ENCODE peak calls at places on chromosome X, in seven cellular contexts. I is effector CD4-positive, alpha-beta T cell; P is fibroblast of lung; C is activated naive CD4-positive, alpha-beta T cell treated with anti-CD3 and anti-CD28 coated beads, Interleukin-2, amount 10 ng/mL, durations not matched to agents 7 days and 5 days; M is mesendoderm; Q is coronary artery; T is kidney epithelial cell. K is an unnamed sample.
A peak's percentile ranks its signal among the peaks of the same experiment; 100 is the strongest.

GRCh38 chrX:49912086-49912485 is 10.3 kb upstream of the CLCN5 start:
- DNase-seq in I (no peak), P (no peak), C (no peak), M (peak; percentile 19), Q (no peak), T (no peak), K (no peak)

GRCh38 chrX:133254666-133255065 is 36.5 kb upstream of the TFDP3 start:
- DNase-seq in I (no peak), P (no peak), C (no peak), M (no peak), Q (no peak), T (peak; percentile 9), K (no peak)

GRCh38 chrX:12332786-12333347 is 194.6 kb downstream of the FRMPD4 start:
- DNase-seq in I (no peak), P (no peak), C (no peak), M (no peak), Q (no peak), T (no peak), K (no peak)

GRCh38 chrX:80511969-80512760 is 91.9 kb downstream of the TENT5D start:
- DNase-seq in I (no peak), P (no peak), C (no peak), M (peak; percentile 91), Q (no peak), T (no peak), K (no peak)

GRCh38 chrX:48649109-48649508 is 34.5 kb upstream of the WAS start:
- DNase-seq in I (no peak), P (peak; percentile 24), C (no peak), M (no peak), Q (no peak), T (no peak), K (no peak)

GRCh38 chrX:33721927-33722326 is 410.2 kb downstream of the FAM47A start:
- DNase-seq in I (no peak), P (no peak), C (no peak), M (no peak), Q (no peak), T (no peak), K (no peak)

GRCh38 chrX:134365923-134366322 is 94.0 kb upstream of the HPRT1 start:
- DNase-seq in I (no peak), P (no peak), C (no peak), M (no peak), Q (no peak), T (no peak), K (no peak)

GRCh38 chrX:33211356-33212254 is at the start of gene DMD:
- DNase-seq in I (no peak), P (peak; percentile 88), C (no peak), M (peak; percentile 55), Q (peak; percentile 78), T (peak; percentile 18), K (no peak)

GRCh38 chrX:27996132-27996531 is 14.9 kb upstream of the DCAF8L1 start:
- DNase-seq in I (no peak), P (no peak), C (no peak), M (no peak), Q (no peak), T (no peak), K (no peak)

GRCh38 chrX:25028726-25029125 is 13.0 kb upstream of the ARX start:
- DNase-seq in I (no peak), P (peak; percentile 38), C (no peak), M (no peak), Q (no peak), T (no peak), K (no peak)

GRCh38 chrX:153941331-153942252 is 2.9 kb downstream of the RENBP start:
- DNase-seq in I (no peak), P (no peak), C (no peak), M (peak; percentile 59), Q (no peak), T (no peak), K (no peak)

GRCh38 chrX:53440631-53441517 is 6.7 kb upstream of the HSD17B10 start:
- DNase-seq in I (no peak), P (peak; percentile 73), C (peak; percentile 36), M (no peak), Q (peak; percentile 83), T (no peak), K (no peak)

GRCh38 chrX:71111141-71111843 is at the start of gene IL2RG:
- DNase-seq in I (peak; percentile 77), P (no peak), C (peak; percentile 86), M (no peak), Q (no peak), T (no peak), K (no peak)

GRCh38 chrX:2516612-2517011 is 15.8 kb upstream of the DHRSX start:
- DNase-seq in I (no peak), P (no peak), C (no peak), M (no peak), Q (no peak), T (no peak), K (no peak)

GRCh38 chrX:106917830-106918500 is 2.2 kb upstream of the CLDN2 start:
- DNase-seq in I (no peak), P (peak; percentile 55), C (peak; percentile 20), M (no peak), Q (no peak), T (peak; percentile 68), K (no peak)

GRCh38 chrX:97039363-97040029 is 155.8 kb downstream of the RPA4 start:
- DNase-seq in I (no peak), P (peak; percentile 60), C (no peak), M (no peak), Q (no peak), T (no peak), K (no peak)

GRCh38 chrX:107686792-107687191 is 58.5 kb downstream of the PRPS1 start:
- DNase-seq in I (no peak), P (no peak), C (no peak), M (no peak), Q (no peak), T (no peak), K (no peak)

GRCh38 chrX:24294619-24295018 is 19.2 kb downstream of the SUPT20HL2 start:
- DNase-seq in I (no peak), P (no peak), C (peak; percentile 50), M (peak; percentile 40), Q (no peak), T (no peak), K (no peak)

GRCh38 chrX:119698835-119699234 is 5.9 kb upstream of the SEPTIN6 start:
- DNase-seq in I (no peak), P (peak; percentile 73), C (no peak), M (peak; percentile 89), Q (no peak), T (no peak), K (no peak)

GRCh38 chrX:3803305-3803704 is 89.9 kb upstream of the PRKX start:
- DNase-seq in I (no peak), P (no peak), C (no peak), M (no peak), Q (no peak), T (no peak), K (no peak)

GRCh38 chrX:19955306-19955705 is 35.6 kb downstream of the BCLAF3 start:
- DNase-seq in I (no peak), P (no peak), C (no peak), M (no peak), Q (no peak), T (no peak), K (no peak)

GRCh38 chrX:140157611-140158010 is 192.3 kb upstream of the CXorf66 start:
- DNase-seq in I (no peak), P (peak; percentile 12), C (no peak), M (peak; percentile 45), Q (no peak), T (peak; percentile 63), K (no peak)

GRCh38 chrX:109840585-109840984 is 107.5 kb upstream of the ACSL4 start:
- DNase-seq in I (no peak), P (peak; percentile 95), C (no peak), M (peak; percentile 16), Q (no peak), T (peak; percentile 82), K (no peak)

GRCh38 chrX:65406532-65406931 is 128.1 kb downstream of the LAS1L start:
- DNase-seq in I (no peak), P (no peak), C (peak; percentile 40), M (peak; percentile 23), Q (no peak), T (no peak), K (no peak)

GRCh38 chrX:39577976-39578962 is 519.5 kb downstream of the BCOR start:
- DNase-seq in I (no peak), P (peak; percentile 36), C (peak; percentile 44), M (no peak), Q (no peak), T (no peak), K (no peak)

GRCh38 chrX:150212672-150213480 is 150.2 kb upstream of the MAMLD1 start:
- DNase-seq in I (no peak), P (no peak), C (no peak), M (peak; percentile 52), Q (peak; percentile 40), T (no peak), K (no peak)

GRCh38 chrX:25084446-25084845 is 68.7 kb upstream of the ARX start:
- DNase-seq in I (no peak), P (no peak), C (no peak), M (no peak), Q (no peak), T (no peak), K (no peak)

GRCh38 chrX:53422915-53423268 is 219 bp downstream of the RIBC1 start:
- DNase-seq in I (no peak), P (no peak), C (no peak), M (no peak), Q (no peak), T (no peak), K (no peak)

GRCh38 chrX:154730271-154730883 is 20.5 kb downstream of the GAB3 start:
- DNase-seq in I (no peak), P (peak; percentile 88), C (no peak), M (no peak), Q (no peak), T (no peak), K (no peak)

GRCh38 chrX:119226431-119226830 is 9.7 kb upstream of the PGRMC1 start:
- DNase-seq in I (no peak), P (peak; percentile 1), C (no peak), M (no peak), Q (no peak), T (no peak), K (no peak)

GRCh38 chrX:44071847-44072545 is 98.8 kb upstream of the NDP start:
- DNase-seq in I (no peak), P (peak; percentile 76), C (no peak), M (no peak), Q (no peak), T (peak; percentile 54), K (no peak)

GRCh38 chrX:3461824-3462508 is 115.5 kb upstream of the MXRA5 start:
- DNase-seq in I (no peak), P (no peak), C (no peak), M (no peak), Q (no peak), T (no peak), K (no peak)

GRCh38 chrX:134880866-134881265 is 109.9 kb upstream of the SMIM10 start:
- DNase-seq in I (no peak), P (peak; percentile 30), C (no peak), M (no peak), Q (no peak), T (no peak), K (no peak)

GRCh38 chrX:102115748-102116147 is 9.7 kb upstream of the TCEAL2 start:
- DNase-seq in I (no peak), P (no peak), C (no peak), M (no peak), Q (no peak), T (no peak), K (no peak)

GRCh38 chrX:115603534-115604074 is 42.6 kb downstream of the PLS3 start:
- DNase-seq in I (no peak), P (no peak), C (no peak), M (no peak), Q (no peak), T (no peak), K (no peak)

GRCh38 chrX:94662665-94663064 is 988.7 kb downstream of the FAM133A start:
- DNase-seq in I (no peak), P (no peak), C (no peak), M (peak; percentile 6), Q (no peak), T (no peak), K (no peak)